ENCODE peak calls at places on chromosomes 4 and X, in six cellular contexts. B is lower leg skin, R is heart left ventricle, A is ovary, V is transverse colon, Y is adrenal gland. G is an unnamed sample.
A peak's percentile ranks its signal among the peaks of the same experiment; 100 is the strongest.

GRCh38 chrX:51496501-51497291 is at the start of gene NUDT11:
- DNase-seq in B (no peak), V (peak; percentile 46), R (peak; percentile 54), A (peak; percentile 71), Y (peak; percentile 55), G (no peak)

GRCh38 chr4:2060578-2061207 is 1.6 kb downstream of the NAT8L start:
- DNase-seq in Y (no peak), A (no peak), B (no peak), R (no peak), V (peak; percentile 32), G (no peak)

GRCh38 chrX:140713174-140713539 is 3.6 kb downstream of the LINC00632 start:
- DNase-seq in Y (no peak), A (no peak), V (no peak), R (no peak), B (no peak), G (no peak)

GRCh38 chr4:184734758-184735157 is 862 bp upstream of the CENPU start:
- DNase-seq in R (no peak), V (no peak), Y (no peak), A (no peak), B (no peak), G (no peak)

GRCh38 chr4:184473515-184474260 is 662 bp downstream of the IRF2 start:
- DNase-seq in V (peak; percentile 52), A (peak; percentile 31), R (peak; percentile 56), Y (peak; percentile 44), B (peak; percentile 26), G (no peak)

GRCh38 chr4:1466034-1466960 is 60.1 kb upstream of the NKX1-1 start:
- DNase-seq in R (no peak), Y (no peak), V (no peak), A (no peak), B (no peak), G (no peak)

GRCh38 chr4:133839326-133839725 is 362.3 kb downstream of the PABPC4L start:
- DNase-seq in Y (no peak), R (no peak), B (no peak), V (no peak), A (no peak), G (no peak)

GRCh38 chrX:151793886-151794285 is 59.3 kb downstream of the CNGA2 start:
- DNase-seq in B (no peak), Y (no peak), R (no peak), A (no peak), V (no peak), G (no peak)

GRCh38 chrX:8987672-8988250 is 46.2 kb downstream of the FAM9B start:
- DNase-seq in V (no peak), Y (no peak), B (no peak), R (no peak), A (no peak), G (no peak)

GRCh38 chr4:188695261-188695660 is 556.0 kb downstream of the TRIML1 start:
- DNase-seq in Y (no peak), R (no peak), B (no peak), A (no peak), V (no peak), G (no peak)

GRCh38 chr4:88991746-88992145 is 65.2 kb downstream of the FAM13A start:
- DNase-seq in V (no peak), R (no peak), B (no peak), Y (no peak), A (no peak), G (no peak)

GRCh38 chr4:168831585-168831918 is 178.5 kb downstream of the CBR4 start:
- DNase-seq in B (no peak), V (no peak), A (no peak), R (no peak), Y (no peak), G (no peak)

GRCh38 chrX:113747274-113747973 is 836.5 kb upstream of the HTR2C start:
- DNase-seq in R (no peak), B (no peak), A (no peak), V (no peak), Y (no peak), G (no peak)

GRCh38 chr4:120066182-120066524 is 495 bp downstream of the MAD2L1 start:
- DNase-seq in V (no peak), A (no peak), Y (no peak), B (no peak), R (no peak), G (no peak)

GRCh38 chr4:6381571-6382123 is 90.8 kb downstream of the PPP2R2C start:
- DNase-seq in V (no peak), B (no peak), Y (no peak), A (no peak), R (no peak), G (no peak)

GRCh38 chr4:186118582-186118981 is 14.1 kb downstream of the FAM149A start:
- DNase-seq in Y (no peak), V (no peak), A (no peak), R (no peak), B (no peak), G (no peak)

GRCh38 chrX:110167952-110168451 is 149.9 kb downstream of the AMMECR1 start:
- DNase-seq in V (peak; percentile 22), Y (no peak), R (no peak), B (no peak), A (no peak), G (no peak)

GRCh38 chr4:99848576-99848975 is 31.9 kb downstream of the DAPP1 start:
- DNase-seq in B (no peak), R (no peak), A (no peak), V (no peak), Y (no peak), G (no peak)

GRCh38 chr4:143391895-143392294 is 55.2 kb downstream of the GAB1 start:
- DNase-seq in R (no peak), V (no peak), B (no peak), A (no peak), Y (no peak), G (no peak)

GRCh38 chr4:83603130-83603529 is 67.2 kb downstream of the GPAT3 start:
- DNase-seq in Y (no peak), V (no peak), A (no peak), B (no peak), R (no peak), G (no peak)

GRCh38 chr4:126915999-126916625 is 716.6 kb upstream of the INTU start:
- DNase-seq in R (no peak), V (no peak), B (no peak), A (no peak), Y (no peak), G (no peak)

GRCh38 chr4:26362745-26363439 is 42.1 kb downstream of the RBPJ start:
- DNase-seq in Y (no peak), B (no peak), V (no peak), A (no peak), R (no peak), G (no peak)

GRCh38 chr4:100721077-100721476 is 203.3 kb upstream of the EMCN start:
- DNase-seq in B (no peak), A (no peak), Y (no peak), V (no peak), R (no peak), G (no peak)

GRCh38 chrX:120365320-120365719 is 3.4 kb downstream of the ATP1B4 start:
- DNase-seq in R (peak; percentile 61), Y (peak; percentile 61), A (peak; percentile 31), V (peak; percentile 38), B (no peak), G (no peak)

GRCh38 chr4:158314756-158315487 is 104.6 kb downstream of the TMEM144 start:
- DNase-seq in R (no peak), A (no peak), B (no peak), V (no peak), Y (no peak), G (no peak)

GRCh38 chr4:48896845-48897244 is 9.7 kb downstream of the OCIAD2 start:
- DNase-seq in R (no peak), A (no peak), B (no peak), V (no peak), Y (no peak), G (no peak)

GRCh38 chrX:72694170-72694569 is 19.9 kb downstream of the PHKA1 start:
- DNase-seq in V (no peak), Y (no peak), A (no peak), B (no peak), R (no peak), G (no peak)

GRCh38 chr4:76949293-76950051 is at the start of gene SEPTIN11:
- DNase-seq in Y (peak; percentile 91), A (peak; percentile 92), B (peak; percentile 89), V (peak; percentile 94), R (peak; percentile 97), G (peak; percentile 53)

GRCh38 chr4:76948441-76949292 is 885 bp upstream of the SEPTIN11 start:
- DNase-seq in Y (peak; percentile 80), A (peak; percentile 70), R (peak; percentile 84), V (peak; percentile 81), B (peak; percentile 67), G (no peak)

GRCh38 chr4:76950846-76951321 is 1.3 kb downstream of the SEPTIN11 start:
- DNase-seq in R (peak; percentile 34), B (no peak), V (peak; percentile 18), A (no peak), Y (no peak), G (no peak)

GRCh38 chr4:76950052-76950845 is 697 bp downstream of the SEPTIN11 start:
- DNase-seq in B (peak; percentile 36), A (peak; percentile 45), R (peak; percentile 54), Y (peak; percentile 13), V (peak; percentile 85), G (no peak)

DNA sequence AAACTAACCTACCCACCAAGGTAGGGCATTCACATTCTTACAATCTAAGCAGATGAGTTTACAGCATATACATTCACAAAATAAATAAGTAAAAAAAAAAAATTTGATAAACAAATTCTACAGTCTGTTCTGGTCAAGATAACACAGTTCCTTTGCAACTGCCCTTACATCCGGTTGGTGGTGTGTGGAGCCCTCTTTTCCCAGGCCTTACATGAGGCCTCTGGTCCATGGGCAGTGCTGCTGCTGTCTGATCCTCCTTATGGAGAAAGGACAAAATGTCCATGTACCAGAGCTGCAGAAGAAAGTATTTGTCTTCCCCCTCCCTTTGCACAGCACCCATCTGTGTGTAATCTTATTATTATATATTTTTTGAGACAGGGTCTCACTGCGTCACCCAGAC is 2.2 kb upstream of the SEPTIN11 start:
- DNase-seq in V (no peak), B (no peak), A (no peak), R (no peak), Y (no peak), G (no peak)
- H3K4me3 ChIP-seq in V (no peak overlapping the region), B (no peak overlapping the region), A (no peak overlapping the region), R (no peak overlapping the region), Y (no peak overlapping the region), G (no peak overlapping the region)

GRCh38 chr4:128135391-128135790 is 74.3 kb downstream of the LARP1B start:
- DNase-seq in B (no peak), A (no peak), Y (no peak), R (no peak), V (no peak), G (no peak)
- TF ChIP-seq POLR2A in B (no peak), A (no peak), Y (no peak), R (no peak), V (no peak), G (no peak)

GRCh38 chrX:101391831-101392230 is 1.0 kb downstream of the RPL36A start:
- DNase-seq in B (no peak), Y (no peak), A (no peak), R (no peak), V (no peak), G (no peak)
- H3K4me3 ChIP-seq in B (no peak overlapping the region), Y (no peak overlapping the region), A (no peak overlapping the region), R (peak overlapping the region; percentile 63), V (peak overlapping the region; percentile 46), G (peak overlapping the region; percentile 70)

GRCh38 chrX:123732679-123733363 is at the start of gene THOC2:
- DNase-seq in R (peak; percentile 92), A (peak; percentile 83), B (peak; percentile 83), V (peak; percentile 87), Y (peak; percentile 90), G (peak; percentile 21)
- TF ChIP-seq POLR2A in R (no peak), A (peak; percentile 42), B (no peak), V (peak; percentile 46), Y (no peak), G (peak; percentile 44)

GRCh38 chr4:118249890-118250289 is 102.9 kb downstream of the PRSS12 start:
- DNase-seq in V (no peak), Y (no peak), R (no peak), B (no peak), A (no peak), G (no peak)
- H3K4me3 ChIP-seq in V (no peak overlapping the region), Y (no peak overlapping the region), R (no peak overlapping the region), B (no peak overlapping the region), A (no peak overlapping the region), G (no peak overlapping the region)